ENCODE peak calls at places on chromosomes 13 and 19, in nine cellular contexts. One of them, this sample, is unnamed.

GRCh38 chr13:30026093-30026492 is 175.7 kb upstream of the UBL3 start:
- DNase-seq in HCT116: no peak
- DNase-seq in HL-60: no peak
- DNase-seq in activated CD8-positive, alpha-beta T cell treated with anti-CD3 and anti-CD28 coated beads for 36 hours: no peak
- DNase-seq in neural progenitor cell: no peak
- DNase-seq in IMR-90: peak; percentile 96
- DNase-seq in fibroblast of villous mesenchyme: no peak
- DNase-seq in cardiac muscle cell: no peak
- DNase-seq in GM10248: no peak
- DNase-seq in this sample: no peak

GRCh38 chr13:79581870-79582315 is 100.9 kb downstream of the NDFIP2 start:
- DNase-seq in GM10248: no peak
- DNase-seq in neural progenitor cell: peak; percentile 65
- DNase-seq in IMR-90: peak; percentile 3
- DNase-seq in fibroblast of villous mesenchyme: peak; percentile 25
- DNase-seq in HL-60: no peak
- DNase-seq in HCT116: peak; percentile 2
- DNase-seq in activated CD8-positive, alpha-beta T cell treated with anti-CD3 and anti-CD28 coated beads for 36 hours: no peak
- DNase-seq in cardiac muscle cell: no peak
- DNase-seq in this sample: no peak

GRCh38 chr13:30750036-30750435 is 14.7 kb downstream of the ALOX5AP start:
- DNase-seq in fibroblast of villous mesenchyme: peak; percentile 71
- DNase-seq in neural progenitor cell: no peak
- DNase-seq in HCT116: no peak
- DNase-seq in GM10248: no peak
- DNase-seq in HL-60: no peak
- DNase-seq in cardiac muscle cell: no peak
- DNase-seq in IMR-90: no peak
- DNase-seq in activated CD8-positive, alpha-beta T cell treated with anti-CD3 and anti-CD28 coated beads for 36 hours: no peak
- DNase-seq in this sample: no peak

GRCh38 chr19:13619203-13619632 is 112.9 kb upstream of the CACNA1A start:
- DNase-seq in cardiac muscle cell: no peak
- DNase-seq in GM10248: no peak
- DNase-seq in fibroblast of villous mesenchyme: peak; percentile 3
- DNase-seq in HL-60: no peak
- DNase-seq in IMR-90: peak; percentile 81
- DNase-seq in activated CD8-positive, alpha-beta T cell treated with anti-CD3 and anti-CD28 coated beads for 36 hours: no peak
- DNase-seq in HCT116: no peak
- DNase-seq in neural progenitor cell: no peak
- DNase-seq in this sample: no peak

GRCh38 chr13:40123962-40124647 is 468.6 kb downstream of the COG6 start:
- DNase-seq in HCT116: no peak
- DNase-seq in fibroblast of villous mesenchyme: no peak
- DNase-seq in neural progenitor cell: no peak
- DNase-seq in IMR-90: no peak
- DNase-seq in cardiac muscle cell: no peak
- DNase-seq in activated CD8-positive, alpha-beta T cell treated with anti-CD3 and anti-CD28 coated beads for 36 hours: no peak
- DNase-seq in HL-60: no peak
- DNase-seq in GM10248: no peak
- DNase-seq in this sample: no peak

GRCh38 chr13:61128850-61129645 is 286.6 kb downstream of the PCDH20 start:
- DNase-seq in HCT116: no peak
- DNase-seq in GM10248: no peak
- DNase-seq in IMR-90: no peak
- DNase-seq in activated CD8-positive, alpha-beta T cell treated with anti-CD3 and anti-CD28 coated beads for 36 hours: no peak
- DNase-seq in HL-60: no peak
- DNase-seq in fibroblast of villous mesenchyme: no peak
- DNase-seq in neural progenitor cell: no peak
- DNase-seq in cardiac muscle cell: no peak
- DNase-seq in this sample: no peak

GRCh38 chr13:26529441-26529840 is 28.0 kb upstream of the WASF3 start:
- DNase-seq in HL-60: peak; percentile 14
- DNase-seq in IMR-90: peak; percentile 74
- DNase-seq in activated CD8-positive, alpha-beta T cell treated with anti-CD3 and anti-CD28 coated beads for 36 hours: peak; percentile 46
- DNase-seq in GM10248: peak; percentile 25
- DNase-seq in HCT116: no peak
- DNase-seq in cardiac muscle cell: peak; percentile 74
- DNase-seq in neural progenitor cell: peak; percentile 78
- DNase-seq in fibroblast of villous mesenchyme: peak; percentile 65
- DNase-seq in this sample: peak; percentile 67

GRCh38 chr13:38395505-38395803 is 45.8 kb downstream of the UFM1 start:
- DNase-seq in fibroblast of villous mesenchyme: no peak
- DNase-seq in HL-60: no peak
- DNase-seq in GM10248: no peak
- DNase-seq in cardiac muscle cell: no peak
- DNase-seq in activated CD8-positive, alpha-beta T cell treated with anti-CD3 and anti-CD28 coated beads for 36 hours: no peak
- DNase-seq in IMR-90: no peak
- DNase-seq in HCT116: no peak
- DNase-seq in neural progenitor cell: no peak
- DNase-seq in this sample: no peak

GRCh38 chr19:33226550-33227241 is 1.0 kb upstream of the SLC7A10 start:
- DNase-seq in fibroblast of villous mesenchyme: peak; percentile 44
- DNase-seq in HCT116: no peak
- DNase-seq in neural progenitor cell: peak; percentile 76
- DNase-seq in HL-60: no peak
- DNase-seq in IMR-90: no peak
- DNase-seq in activated CD8-positive, alpha-beta T cell treated with anti-CD3 and anti-CD28 coated beads for 36 hours: peak; percentile 9
- DNase-seq in GM10248: no peak
- DNase-seq in cardiac muscle cell: no peak
- DNase-seq in this sample: no peak

GRCh38 chr13:77836423-77836822 is 82.2 kb downstream of the EDNRB start:
- DNase-seq in HCT116: no peak
- DNase-seq in HL-60: peak; percentile 86
- DNase-seq in activated CD8-positive, alpha-beta T cell treated with anti-CD3 and anti-CD28 coated beads for 36 hours: no peak
- DNase-seq in fibroblast of villous mesenchyme: peak; percentile 88
- DNase-seq in GM10248: no peak
- DNase-seq in neural progenitor cell: no peak
- DNase-seq in IMR-90: peak; percentile 44
- DNase-seq in cardiac muscle cell: no peak
- DNase-seq in this sample: no peak

GRCh38 chr19:17721821-17722220 is 2.5 kb downstream of the MAP1S start:
- DNase-seq in HCT116: no peak
- DNase-seq in HL-60: peak; percentile 91
- DNase-seq in activated CD8-positive, alpha-beta T cell treated with anti-CD3 and anti-CD28 coated beads for 36 hours: peak; percentile 9
- DNase-seq in cardiac muscle cell: no peak
- DNase-seq in IMR-90: peak; percentile 13
- DNase-seq in GM10248: no peak
- DNase-seq in neural progenitor cell: no peak
- DNase-seq in fibroblast of villous mesenchyme: no peak
- DNase-seq in this sample: no peak

GRCh38 chr13:75423946-75424345 is 58.0 kb downstream of the TBC1D4 start:
- DNase-seq in HCT116: no peak
- DNase-seq in activated CD8-positive, alpha-beta T cell treated with anti-CD3 and anti-CD28 coated beads for 36 hours: no peak
- DNase-seq in fibroblast of villous mesenchyme: no peak
- DNase-seq in GM10248: no peak
- DNase-seq in IMR-90: no peak
- DNase-seq in HL-60: no peak
- DNase-seq in cardiac muscle cell: no peak
- DNase-seq in neural progenitor cell: no peak
- DNase-seq in this sample: no peak

GRCh38 chr19:1267441-1268391 is 1.4 kb upstream of the CIRBP start:
- DNase-seq in activated CD8-positive, alpha-beta T cell treated with anti-CD3 and anti-CD28 coated beads for 36 hours: no peak
- DNase-seq in fibroblast of villous mesenchyme: no peak
- DNase-seq in cardiac muscle cell: no peak
- DNase-seq in HCT116: no peak
- DNase-seq in HL-60: no peak
- DNase-seq in GM10248: no peak
- DNase-seq in neural progenitor cell: peak; percentile 58
- DNase-seq in IMR-90: peak; percentile 60
- DNase-seq in this sample: no peak

GRCh38 chr13:105035092-105035491 is 1500.4 kb downstream of the EFNB2 start:
- DNase-seq in GM10248: no peak
- DNase-seq in fibroblast of villous mesenchyme: no peak
- DNase-seq in cardiac muscle cell: no peak
- DNase-seq in IMR-90: no peak
- DNase-seq in HCT116: no peak
- DNase-seq in HL-60: no peak
- DNase-seq in neural progenitor cell: no peak
- DNase-seq in activated CD8-positive, alpha-beta T cell treated with anti-CD3 and anti-CD28 coated beads for 36 hours: no peak
- DNase-seq in this sample: no peak

GRCh38 chr19:8240274-8241229 is 31.4 kb downstream of the CERS4 start:
- DNase-seq in activated CD8-positive, alpha-beta T cell treated with anti-CD3 and anti-CD28 coated beads for 36 hours: peak; percentile 86
- DNase-seq in fibroblast of villous mesenchyme: peak; percentile 94
- DNase-seq in GM10248: peak; percentile 92
- DNase-seq in HCT116: peak; percentile 47
- DNase-seq in HL-60: peak; percentile 82
- DNase-seq in cardiac muscle cell: peak; percentile 93
- DNase-seq in neural progenitor cell: peak; percentile 90
- DNase-seq in IMR-90: peak; percentile 94
- DNase-seq in this sample: peak; percentile 54

GRCh38 chr13:38824342-38824741 is 137.5 kb downstream of the FREM2 start:
- DNase-seq in neural progenitor cell: no peak
- DNase-seq in GM10248: no peak
- DNase-seq in fibroblast of villous mesenchyme: no peak
- DNase-seq in activated CD8-positive, alpha-beta T cell treated with anti-CD3 and anti-CD28 coated beads for 36 hours: peak; percentile 14
- DNase-seq in cardiac muscle cell: no peak
- DNase-seq in HCT116: no peak
- DNase-seq in HL-60: no peak
- DNase-seq in IMR-90: no peak
- DNase-seq in this sample: no peak

GRCh38 chr19:2064788-2065524 is 13.9 kb upstream of the MKNK2 start:
- DNase-seq in activated CD8-positive, alpha-beta T cell treated with anti-CD3 and anti-CD28 coated beads for 36 hours: no peak
- DNase-seq in IMR-90: no peak
- DNase-seq in neural progenitor cell: no peak
- DNase-seq in GM10248: no peak
- DNase-seq in fibroblast of villous mesenchyme: no peak
- DNase-seq in HCT116: no peak
- DNase-seq in cardiac muscle cell: no peak
- DNase-seq in HL-60: no peak
- DNase-seq in this sample: no peak

GRCh38 chr19:9939301-9939913 is 3.1 kb upstream of the OLFM2 start:
- DNase-seq in cardiac muscle cell: peak; percentile 39
- DNase-seq in GM10248: no peak
- DNase-seq in activated CD8-positive, alpha-beta T cell treated with anti-CD3 and anti-CD28 coated beads for 36 hours: no peak
- DNase-seq in fibroblast of villous mesenchyme: peak; percentile 30
- DNase-seq in HL-60: no peak
- DNase-seq in neural progenitor cell: peak; percentile 36
- DNase-seq in HCT116: no peak
- DNase-seq in IMR-90: peak; percentile 60
- DNase-seq in this sample: no peak

GRCh38 chr19:51098366-51099069 is 9.7 kb downstream of the CTU1 start:
- DNase-seq in HL-60: no peak
- DNase-seq in cardiac muscle cell: peak; percentile 33
- DNase-seq in HCT116: no peak
- DNase-seq in activated CD8-positive, alpha-beta T cell treated with anti-CD3 and anti-CD28 coated beads for 36 hours: peak; percentile 45
- DNase-seq in neural progenitor cell: peak; percentile 13
- DNase-seq in fibroblast of villous mesenchyme: no peak
- DNase-seq in GM10248: no peak
- DNase-seq in IMR-90: no peak
- DNase-seq in this sample: no peak

DNA sequence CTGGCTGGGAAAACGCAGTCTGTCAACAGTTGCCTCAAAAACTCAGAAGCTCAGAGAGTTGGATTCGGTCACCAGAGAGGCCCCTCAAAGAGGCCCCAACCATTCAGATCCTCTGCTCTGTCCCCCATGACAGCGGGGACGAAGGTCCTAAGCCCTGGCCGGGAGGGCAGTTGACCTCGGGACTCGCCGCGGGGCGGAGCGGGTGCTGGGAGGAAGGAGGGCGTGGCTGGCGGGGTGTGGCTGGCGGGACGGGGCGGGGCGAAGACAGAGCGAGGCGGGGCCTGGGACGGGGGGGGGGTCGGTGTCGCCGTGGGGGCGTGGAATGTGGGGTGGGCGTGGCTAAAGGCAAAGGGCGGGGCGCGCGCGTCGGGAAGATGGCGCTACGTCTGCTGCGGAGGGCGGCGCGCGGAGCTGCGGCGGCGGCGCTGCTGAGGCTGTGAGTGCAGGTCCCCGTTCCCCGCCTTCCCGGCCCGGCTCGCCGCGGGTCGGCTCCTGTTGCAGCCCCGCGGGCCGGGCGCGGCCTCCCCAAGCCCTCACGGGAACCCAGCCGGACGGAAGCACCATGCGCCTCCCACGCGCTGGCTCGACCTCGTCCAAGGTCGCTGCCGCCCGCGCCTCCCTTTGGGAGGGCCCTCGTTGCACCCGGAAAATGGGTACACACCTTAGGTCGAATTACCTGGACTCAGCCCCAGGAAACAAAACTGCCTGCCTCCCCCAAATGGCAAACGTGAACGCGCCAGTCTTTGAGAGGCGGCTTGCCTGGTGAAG is 105.2 kb downstream of the TM9SF2 start:
- DNase-seq in HL-60: peak; percentile 87
- DNase-seq in HCT116: peak; percentile 43
- DNase-seq in activated CD8-positive, alpha-beta T cell treated with anti-CD3 and anti-CD28 coated beads for 36 hours: peak; percentile 89
- DNase-seq in neural progenitor cell: peak; percentile 94
- DNase-seq in GM10248: peak; percentile 97
- DNase-seq in fibroblast of villous mesenchyme: peak; percentile 86
- DNase-seq in IMR-90: peak; percentile 71
- DNase-seq in cardiac muscle cell: peak; percentile 91
- DNase-seq in this sample: peak; percentile 89
- TF ChIP-seq CTCF in HL-60: no peak
- TF ChIP-seq CTCF in HCT116: no peak
- TF ChIP-seq CTCF in activated CD8-positive, alpha-beta T cell treated with anti-CD3 and anti-CD28 coated beads for 36 hours: no peak
- TF ChIP-seq CTCF in neural progenitor cell: no peak
- TF ChIP-seq CTCF in GM10248: no peak
- TF ChIP-seq CTCF in fibroblast of villous mesenchyme: no peak
- TF ChIP-seq CTCF in IMR-90: no peak
- TF ChIP-seq CTCF in cardiac muscle cell: no peak
- TF ChIP-seq CTCF in this sample: peak; percentile 19

GRCh38 chr19:3783660-3784584 is 2.3 kb downstream of the MATK start:
- DNase-seq in cardiac muscle cell: no peak
- DNase-seq in neural progenitor cell: peak; percentile 60
- DNase-seq in GM10248: no peak
- DNase-seq in activated CD8-positive, alpha-beta T cell treated with anti-CD3 and anti-CD28 coated beads for 36 hours: peak; percentile 71
- DNase-seq in IMR-90: no peak
- DNase-seq in fibroblast of villous mesenchyme: no peak
- DNase-seq in HL-60: no peak
- DNase-seq in HCT116: no peak
- DNase-seq in this sample: no peak
- TF ChIP-seq CTCF in cardiac muscle cell: peak; percentile 14
- TF ChIP-seq CTCF in neural progenitor cell: peak; percentile 48
- TF ChIP-seq CTCF in GM10248: peak; percentile 44
- TF ChIP-seq CTCF in activated CD8-positive, alpha-beta T cell treated with anti-CD3 and anti-CD28 coated beads for 36 hours: peak; percentile 68
- TF ChIP-seq CTCF in IMR-90: peak; percentile 8
- TF ChIP-seq CTCF in fibroblast of villous mesenchyme: peak; percentile 16
- TF ChIP-seq CTCF in HL-60: no peak
- TF ChIP-seq CTCF in HCT116: peak; percentile 14
- TF ChIP-seq CTCF in this sample: peak; percentile 43

DNA sequence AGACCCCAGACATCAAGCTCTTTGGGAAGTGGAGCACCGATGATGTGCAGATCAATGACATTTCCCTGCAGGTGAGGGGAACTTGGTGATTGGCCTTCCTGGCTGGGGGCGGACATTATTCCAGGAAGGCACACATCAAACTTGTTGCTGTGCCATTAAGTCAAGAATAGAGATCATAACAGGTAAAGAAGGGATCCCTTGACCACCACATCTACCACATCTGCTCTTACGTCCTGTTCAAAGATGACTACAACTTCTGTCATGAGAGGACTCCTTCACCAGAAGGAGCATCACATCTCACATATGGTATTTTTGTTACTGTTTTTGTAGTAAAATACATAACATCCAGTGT is 1.1 kb downstream of the RPS5 start:
- DNase-seq in HCT116: no peak
- DNase-seq in activated CD8-positive, alpha-beta T cell treated with anti-CD3 and anti-CD28 coated beads for 36 hours: no peak
- DNase-seq in IMR-90: no peak
- DNase-seq in fibroblast of villous mesenchyme: no peak
- DNase-seq in neural progenitor cell: no peak
- DNase-seq in HL-60: no peak
- DNase-seq in GM10248: no peak
- DNase-seq in cardiac muscle cell: no peak
- DNase-seq in this sample: no peak
- TF ChIP-seq CTCF in HCT116: no peak
- TF ChIP-seq CTCF in activated CD8-positive, alpha-beta T cell treated with anti-CD3 and anti-CD28 coated beads for 36 hours: no peak
- TF ChIP-seq CTCF in IMR-90: no peak
- TF ChIP-seq CTCF in fibroblast of villous mesenchyme: no peak
- TF ChIP-seq CTCF in neural progenitor cell: no peak
- TF ChIP-seq CTCF in HL-60: no peak
- TF ChIP-seq CTCF in GM10248: no peak
- TF ChIP-seq CTCF in cardiac muscle cell: no peak
- TF ChIP-seq CTCF in this sample: no peak

GRCh38 chr19:37317403-37318209 is 53.3 kb upstream of the ZNF527 start:
- DNase-seq in HL-60: peak; percentile 97
- DNase-seq in HCT116: peak; percentile 94
- DNase-seq in activated CD8-positive, alpha-beta T cell treated with anti-CD3 and anti-CD28 coated beads for 36 hours: peak; percentile 95
- DNase-seq in fibroblast of villous mesenchyme: peak; percentile 99
- DNase-seq in GM10248: peak; percentile 94
- DNase-seq in cardiac muscle cell: peak; percentile 98
- DNase-seq in IMR-90: peak; percentile 99
- DNase-seq in neural progenitor cell: peak; percentile 97
- DNase-seq in this sample: peak; percentile 89
- TF ChIP-seq CTCF in HL-60: peak; percentile 3
- TF ChIP-seq CTCF in HCT116: no peak
- TF ChIP-seq CTCF in activated CD8-positive, alpha-beta T cell treated with anti-CD3 and anti-CD28 coated beads for 36 hours: no peak
- TF ChIP-seq CTCF in fibroblast of villous mesenchyme: peak; percentile 27
- TF ChIP-seq CTCF in GM10248: peak; percentile 43
- TF ChIP-seq CTCF in cardiac muscle cell: peak; percentile 36
- TF ChIP-seq CTCF in IMR-90: peak; percentile 53
- TF ChIP-seq CTCF in neural progenitor cell: peak; percentile 43
- TF ChIP-seq CTCF in this sample: peak; percentile 45

This sample was measured in neural crest cell.